ENCODE peak calls at places on chromosomes 4 and X, in nine cellular contexts. G is GM23248; O is CD4-positive, alpha-beta T cell; C is osteoblast; T is AG04450; N is CD4-positive, CD25-positive, alpha-beta regulatory T cell; W is substantia nigra; J is adrenal gland; B is H9. D is an unnamed sample.

GRCh38 chrX:17580529-17581155 is 156.7 kb upstream of the SCML1 start:
- DNase-seq in G (peak), O (no peak), C (no peak), T (no peak), N (no peak), W (no peak), J (peak), B (no peak), D (no peak)

GRCh38 chr4:1360423-1361283 is 13.6 kb downstream of the UVSSA start:
- DNase-seq in G (peak), O (no peak), C (peak), T (peak), N (no peak), W (no peak), J (peak), B (no peak), D (no peak)

GRCh38 chrX:28794751-28795150 is 207.5 kb downstream of the IL1RAPL1 start:
- DNase-seq in G (no peak), O (no peak), C (no peak), T (no peak), N (no peak), W (no peak), J (no peak), B (no peak), D (no peak)

GRCh38 chr4:173252024-173252935 is 81.9 kb downstream of the HMGB2 start:
- DNase-seq in G (peak), O (no peak), C (peak), T (peak), N (no peak), W (peak), J (peak), B (no peak), D (peak)

GRCh38 chrX:77118686-77119085 is 328.5 kb upstream of the FGF16 start:
- DNase-seq in G (no peak), O (no peak), C (no peak), T (no peak), N (no peak), W (no peak), J (no peak), B (no peak), D (no peak)

GRCh38 chr4:30262379-30262778 is 457.8 kb upstream of the PCDH7 start:
- DNase-seq in G (no peak), O (no peak), C (no peak), T (no peak), N (no peak), W (no peak), J (no peak), B (no peak), D (no peak)

GRCh38 chrX:48826135-48826875 is at the start of gene ERAS:
- DNase-seq in G (no peak), O (no peak), C (peak), T (no peak), N (no peak), W (no peak), J (no peak), B (no peak), D (no peak)

GRCh38 chrX:12974217-12974796 is 603 bp upstream of the TMSB4X start:
- DNase-seq in G (peak), O (no peak), C (peak), T (no peak), N (no peak), W (peak), J (peak), B (peak), D (peak)

GRCh38 chrX:11474021-11474420 is 180.8 kb downstream of the AMELX start:
- DNase-seq in G (no peak), O (no peak), C (no peak), T (no peak), N (no peak), W (no peak), J (no peak), B (no peak), D (no peak)
- H3K27ac ChIP-seq in G (no peak), O (no peak), C (no peak), T (no peak), N (no peak), W (no peak), J (no peak), B (no peak), D (no peak)

GRCh38 chr4:7134737-7135388 is 57.5 kb upstream of the SORCS2 start:
- DNase-seq in G (peak), O (no peak), C (peak), T (peak), N (no peak), W (no peak), J (peak), B (no peak), D (peak)
- H3K27ac ChIP-seq in G (peak), O (no peak), C (peak), T (peak), N (no peak), W (no peak), J (no peak), B (no peak), D (no peak)

DNA sequence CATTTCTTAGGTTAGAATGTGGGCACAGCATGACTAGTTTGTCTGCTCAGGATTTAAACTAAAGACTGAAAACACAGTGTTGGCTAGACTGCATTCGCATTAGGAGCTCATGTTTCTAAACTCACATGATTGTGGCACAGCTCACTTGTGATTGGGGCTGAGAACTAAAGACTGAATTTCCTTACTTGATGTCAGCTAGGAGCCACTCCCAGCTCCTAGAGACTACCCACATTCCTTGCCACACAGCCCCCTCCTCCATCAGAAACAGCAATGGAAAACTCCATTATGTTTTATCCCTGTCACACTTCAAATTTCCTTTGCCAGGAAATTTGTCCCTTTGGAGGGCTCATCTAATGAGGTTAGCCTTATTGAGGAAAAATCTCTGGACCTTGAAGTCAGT is 170.2 kb upstream of the NUDT6 start:
- DNase-seq in G (no peak), O (no peak), C (no peak), T (no peak), N (no peak), W (no peak), J (no peak), B (peak), D (no peak)
- H3K27ac ChIP-seq in G (no peak), O (no peak), C (no peak), T (no peak), N (no peak), W (no peak), J (no peak), B (no peak), D (no peak)

GRCh38 chr4:85842540-85842939 is 367.6 kb downstream of the ARHGAP24 start:
- DNase-seq in G (peak), O (no peak), C (no peak), T (no peak), N (no peak), W (peak), J (no peak), B (no peak), D (peak)
- H3K27ac ChIP-seq in G (peak), O (no peak), C (peak), T (no peak), N (no peak), W (peak), J (no peak), B (no peak), D (peak)

GRCh38 chr4:86387013-86387412 is 27.2 kb upstream of the MAPK10 start:
- DNase-seq in G (no peak), O (no peak), C (no peak), T (no peak), N (no peak), W (no peak), J (no peak), B (no peak), D (no peak)
- H3K27ac ChIP-seq in G (no peak), O (no peak), C (no peak), T (no peak), N (no peak), W (no peak), J (no peak), B (no peak), D (no peak)

GRCh38 chr4:169260217-169260866 is 10.4 kb downstream of the SH3RF1 start:
- DNase-seq in G (no peak), O (no peak), C (no peak), T (no peak), N (no peak), W (no peak), J (no peak), B (peak), D (no peak)

GRCh38 chr4:169253904-169254303 is 16.9 kb downstream of the SH3RF1 start:
- DNase-seq in G (peak), O (no peak), C (no peak), T (peak), N (no peak), W (no peak), J (no peak), B (no peak), D (no peak)

GRCh38 chr4:169254546-169254983 is 16.2 kb downstream of the SH3RF1 start:
- DNase-seq in G (peak), O (no peak), C (no peak), T (peak), N (no peak), W (no peak), J (peak), B (no peak), D (peak)

GRCh38 chr4:169256101-169256612 is 14.6 kb downstream of the SH3RF1 start:
- DNase-seq in G (peak), O (no peak), C (no peak), T (no peak), N (no peak), W (no peak), J (no peak), B (no peak), D (no peak)

DNA sequence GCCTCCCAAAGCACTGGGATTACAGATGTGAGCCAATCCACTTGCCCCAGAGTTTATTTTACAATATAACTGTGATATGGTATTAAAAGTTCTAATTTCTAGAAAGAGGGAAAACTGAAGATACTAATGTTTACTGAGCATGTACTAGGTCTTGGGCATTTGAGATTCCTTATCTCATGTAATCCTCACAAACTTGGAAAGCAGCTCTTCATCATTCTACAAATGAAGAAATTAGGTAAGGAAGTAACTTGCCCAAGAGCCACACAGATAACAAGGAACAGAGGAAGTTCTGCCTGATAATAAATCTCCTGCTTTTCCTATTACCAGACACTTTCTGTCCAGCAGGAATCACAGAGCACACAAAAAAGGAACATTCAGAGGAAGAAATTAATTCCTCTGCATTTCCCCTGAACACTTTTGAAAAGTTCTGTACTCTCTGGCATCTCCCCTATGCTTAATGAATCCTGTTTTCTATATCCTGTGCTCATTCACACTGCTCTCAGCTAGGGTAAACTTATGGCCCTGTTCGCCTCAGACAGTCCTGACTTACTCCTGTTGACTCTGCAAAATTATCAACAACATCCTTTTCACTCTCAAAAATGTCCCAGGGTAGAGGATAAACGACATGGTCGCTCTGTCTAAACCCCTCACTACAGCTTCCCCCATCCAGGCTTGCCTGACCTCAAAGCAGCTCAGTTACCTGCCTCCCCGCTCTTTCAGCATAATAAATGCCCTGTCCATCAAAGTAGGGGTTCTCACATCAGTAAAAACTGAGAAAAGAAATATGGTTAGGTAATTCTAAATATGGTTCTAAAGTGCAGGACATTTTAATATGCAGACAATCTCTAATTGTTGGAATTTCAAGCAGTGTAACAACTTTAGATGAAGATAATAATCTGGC is 13.7 kb downstream of the SH3RF1 start:
- DNase-seq in G (no peak), O (no peak), C (no peak), T (no peak), N (no peak), W (no peak), J (no peak), B (no peak), D (no peak)
- H3K27ac ChIP-seq in G (peak), O (no peak), C (peak), T (no peak), N (no peak), W (no peak), J (no peak), B (no peak), D (peak)

GRCh38 chr4:7020856-7021255 is 22.3 kb upstream of the TADA2B start:
- DNase-seq in G (no peak), O (no peak), C (no peak), T (no peak), N (no peak), W (no peak), J (no peak), B (no peak), D (no peak)

GRCh38 chr4:7019367-7019766 is 23.8 kb upstream of the TADA2B start:
- DNase-seq in G (no peak), O (no peak), C (peak), T (no peak), N (no peak), W (no peak), J (no peak), B (no peak), D (no peak)

GRCh38 chr4:7020290-7020689 is 22.9 kb upstream of the TADA2B start:
- DNase-seq in G (no peak), O (no peak), C (peak), T (no peak), N (no peak), W (no peak), J (no peak), B (no peak), D (no peak)

GRCh38 chr4:7021930-7022658 is 21.1 kb upstream of the TADA2B start:
- DNase-seq in G (peak), O (no peak), C (peak), T (peak), N (no peak), W (no peak), J (peak), B (no peak), D (no peak)

DNA sequence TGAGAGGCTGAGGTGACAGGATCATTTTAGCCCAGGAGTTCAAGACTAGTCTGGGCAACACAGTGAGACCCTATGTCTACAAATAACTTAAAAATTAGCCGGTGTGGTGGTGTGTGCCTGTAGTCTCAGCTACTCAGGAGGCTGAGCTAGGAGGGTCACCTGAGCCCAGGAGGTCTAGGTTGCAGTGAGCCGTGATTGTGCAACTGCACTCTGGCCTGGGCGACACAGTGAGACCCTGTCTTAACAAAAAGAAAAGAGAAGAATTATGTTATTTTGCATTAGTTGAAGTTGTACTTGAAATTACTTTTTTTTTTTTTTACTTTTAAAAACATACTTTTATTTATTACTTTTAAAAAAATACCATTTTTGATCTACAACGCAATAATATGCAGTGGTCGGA is 21.8 kb upstream of the TADA2B start:
- DNase-seq in G (no peak), O (no peak), C (no peak), T (no peak), N (no peak), W (no peak), J (no peak), B (no peak), D (no peak)
- H3K27ac ChIP-seq in G (peak), O (no peak), C (peak), T (peak), N (no peak), W (no peak), J (peak), B (no peak), D (no peak)

D was measured in body of pancreas.